ENCODE peak calls at places on chromosomes 11 and 22, in five cellular contexts. E is HS-5; R is stimulated activated CD4-positive, alpha-beta T cell treated with anti-CD3 and anti-CD28 coated beads, Interleukin-4, amount 100 ng/mL, for 1 hour; S is fibroblast of mammary gland; W is activated CD8-positive, alpha-beta memory T cell treated with anti-CD3 and anti-CD28 coated beads, Interleukin-2, amount 50 U/mL, for 4 hours. G is an unnamed sample.

GRCh38 chr11:128502736-128503135 is 84.6 kb downstream of the ETS1 start:
- DNase-seq in E (no peak), R (no peak), S (peak), W (no peak), G (peak)

GRCh38 chr11:118142809-118143208 is 9.8 kb downstream of the SCN4B start:
- DNase-seq in E (no peak), R (no peak), S (no peak), W (no peak), G (no peak)

GRCh38 chr11:72776844-72777754 is 16.7 kb downstream of the STARD10 start:
- DNase-seq in E (no peak), R (no peak), S (no peak), W (no peak), G (no peak)

GRCh38 chr11:109996060-109996459 is 97.1 kb upstream of the ZC3H12C start:
- DNase-seq in E (no peak), R (no peak), S (no peak), W (no peak), G (no peak)

GRCh38 chr11:28521075-28521474 is 412.9 kb downstream of the METTL15 start:
- DNase-seq in E (no peak), R (no peak), S (peak), W (no peak), G (no peak)

GRCh38 chr22:46546466-46547178 is 9.2 kb upstream of the CELSR1 start:
- DNase-seq in E (no peak), R (no peak), S (peak), W (no peak), G (peak)

GRCh38 chr11:15222777-15223176 is 108.1 kb downstream of the INSC start:
- DNase-seq in E (no peak), R (no peak), S (peak), W (no peak), G (no peak)

GRCh38 chr22:19559324-19559811 is 35.2 kb upstream of the CLDN5 start:
- DNase-seq in E (no peak), R (no peak), S (no peak), W (no peak), G (no peak)

GRCh38 chr11:73326929-73327811 is 19.1 kb downstream of the ARHGEF17 start:
- DNase-seq in E (no peak), R (no peak), S (peak), W (no peak), G (peak)

GRCh38 chr11:73397468-73398131 is 21.4 kb downstream of the RELT start:
- DNase-seq in E (no peak), R (no peak), S (no peak), W (no peak), G (no peak)

GRCh38 chr11:17730608-17731462 is 3.7 kb upstream of the KCNC1 start:
- DNase-seq in E (peak), R (peak), S (peak), W (peak), G (peak)

GRCh38 chr11:6022954-6023353 is 7.6 kb downstream of the OR56A1 start:
- DNase-seq in E (peak), R (no peak), S (peak), W (no peak), G (peak)

GRCh38 chr22:32764330-32765116 is 37.0 kb upstream of the TIMP3 start:
- DNase-seq in E (no peak), R (no peak), S (peak), W (no peak), G (peak)

GRCh38 chr11:113026778-113027177 is 65.6 kb downstream of the NCAM1 start:
- DNase-seq in E (no peak), R (no peak), S (no peak), W (no peak), G (no peak)

GRCh38 chr22:26586556-26587325 is 3.2 kb downstream of the TPST2 start:
- DNase-seq in E (no peak), R (no peak), S (no peak), W (no peak), G (no peak)

GRCh38 chr11:68127791-68128681 is 6.8 kb upstream of the CHKA start:
- DNase-seq in E (no peak), R (no peak), S (no peak), W (no peak), G (peak)

GRCh38 chr11:120525285-120526085 is 13.9 kb downstream of the GRIK4 start:
- DNase-seq in E (no peak), R (no peak), S (no peak), W (no peak), G (no peak)

GRCh38 chr22:32996702-32997101 is 61.5 kb downstream of the SYN3 start:
- DNase-seq in E (no peak), R (no peak), S (peak), W (no peak), G (no peak)